ENCODE peak calls at places on chromosomes 5 and 9, in six cellular contexts. L is AG09309, T is bronchial epithelial cell, Z is H7, Q is choroid plexus epithelial cell, O is tibial nerve. B is an unnamed sample.

GRCh38 chr9:82601272-82601835 is 461.6 kb downstream of the RASEF start:
- DNase-seq in Z (no peak), L (no peak), O (no peak), Q (peak), T (no peak), B (no peak)

GRCh38 chr9:22158983-22159382 is 149.9 kb upstream of the CDKN2B start:
- DNase-seq in O (peak), L (peak), Z (no peak), Q (peak), T (peak), B (peak)

GRCh38 chr9:127166651-127167524 is 44.5 kb upstream of the ANGPTL2 start:
- DNase-seq in Q (no peak), L (no peak), T (peak), Z (no peak), O (no peak), B (no peak)

GRCh38 chr5:177467436-177467835 is 6.0 kb downstream of the DBN1 start:
- DNase-seq in Z (no peak), Q (no peak), O (no peak), T (no peak), L (no peak), B (no peak)

GRCh38 chr5:109455598-109456096 is 45.9 kb upstream of the PJA2 start:
- DNase-seq in Z (no peak), T (peak), L (peak), Q (peak), O (no peak), B (peak)

GRCh38 chr5:67731886-67732285 is 483.7 kb upstream of the PIK3R1 start:
- DNase-seq in Q (no peak), L (no peak), O (no peak), Z (no peak), T (no peak), B (no peak)

GRCh38 chr9:133711428-133712220 is 26.5 kb downstream of the SARDH start:
- DNase-seq in Q (peak), O (no peak), T (peak), Z (peak), L (no peak), B (peak)

GRCh38 chr5:93674138-93674537 is 67.3 kb downstream of the POU5F2 start:
- DNase-seq in Q (no peak), Z (no peak), L (no peak), T (no peak), O (no peak), B (no peak)

GRCh38 chr5:150242495-150242894 is 47.1 kb downstream of the CAMK2A start:
- DNase-seq in T (no peak), L (no peak), Z (no peak), O (no peak), Q (peak), B (peak)

GRCh38 chr5:169850407-169850806 is 129.9 kb downstream of the INSYN2B start:
- DNase-seq in L (no peak), Z (no peak), O (no peak), T (no peak), Q (no peak), B (no peak)

GRCh38 chr5:58357799-58358198 is 102.1 kb downstream of the PLK2 start:
- DNase-seq in L (no peak), O (no peak), Q (no peak), T (no peak), Z (no peak), B (no peak)

GRCh38 chr5:40202852-40203440 is 476.8 kb upstream of the PTGER4 start:
- DNase-seq in O (no peak), T (no peak), Q (no peak), Z (no peak), L (no peak), B (no peak)

GRCh38 chr5:98492258-98492657 is 281.2 kb upstream of the RGMB start:
- DNase-seq in L (no peak), T (peak), Q (no peak), Z (no peak), O (no peak), B (no peak)

GRCh38 chr5:61334224-61335196 is 2.5 kb downstream of the ZSWIM6 start:
- DNase-seq in Q (peak), T (peak), Z (peak), O (no peak), L (no peak), B (no peak)

GRCh38 chr9:76610009-76610352 is 151.0 kb downstream of the GCNT1 start:
- DNase-seq in L (peak), Z (no peak), T (no peak), O (peak), Q (peak), B (peak)

GRCh38 chr9:78295177-78295575 is 1.7 kb upstream of the PSAT1 start:
- DNase-seq in T (no peak), Z (no peak), O (no peak), Q (no peak), L (no peak), B (no peak)

GRCh38 chr9:116276651-116277121 is 123.1 kb downstream of the PAPPA start:
- DNase-seq in Q (peak), O (no peak), Z (peak), L (no peak), T (no peak), B (no peak)

GRCh38 chr5:68251386-68251785 is 35.8 kb downstream of the PIK3R1 start:
- DNase-seq in Z (peak), T (peak), L (no peak), Q (peak), O (no peak), B (peak)

GRCh38 chr9:78320875-78321496 is 24.1 kb downstream of the PSAT1 start:
- DNase-seq in T (no peak), Z (no peak), L (no peak), O (no peak), Q (no peak), B (no peak)

GRCh38 chr9:76576344-76576743 is 117.4 kb downstream of the GCNT1 start:
- DNase-seq in Z (no peak), L (peak), O (no peak), T (peak), Q (peak), B (peak)

GRCh38 chr5:75152861-75153260 is 83.8 kb downstream of the ANKRD31 start:
- DNase-seq in O (no peak), T (peak), L (no peak), Z (no peak), Q (peak), B (no peak)

GRCh38 chr9:76913467-76913866 is 7.6 kb upstream of the PRUNE2 start:
- DNase-seq in Z (no peak), O (no peak), T (no peak), Q (no peak), L (no peak), B (no peak)

GRCh38 chr5:149675467-149676201 is 54.5 kb upstream of the PPARGC1B start:
- DNase-seq in Z (no peak), T (peak), Q (no peak), O (no peak), L (no peak), B (peak)

GRCh38 chr5:53249529-53249928 is 140.0 kb upstream of the MOCS2 start:
- DNase-seq in T (peak), L (peak), Q (peak), O (no peak), Z (no peak), B (no peak)

GRCh38 chr5:170504598-170505266 is 912 bp downstream of the KCNIP1 start:
- DNase-seq in L (no peak), T (no peak), Q (no peak), Z (no peak), O (no peak), B (no peak)

GRCh38 chr5:179793470-179794139 is at the start of gene LTC4S:
- DNase-seq in Z (peak), O (no peak), Q (peak), L (no peak), T (no peak), B (peak)

GRCh38 chr9:98117984-98118639 is 910 bp downstream of the TRIM14 start:
- DNase-seq in Z (peak), O (no peak), L (no peak), T (peak), Q (peak), B (no peak)

GRCh38 chr5:142545653-142546322 is 140.1 kb downstream of the FGF1 start:
- DNase-seq in Q (peak), Z (no peak), T (peak), L (no peak), O (no peak), B (no peak)

GRCh38 chr5:83374547-83374946 is 97.0 kb upstream of the VCAN start:
- DNase-seq in T (no peak), Q (peak), L (peak), Z (no peak), O (no peak), B (peak)

GRCh38 chr5:174533127-174533453 is 191.3 kb upstream of the MSX2 start:
- DNase-seq in L (no peak), Z (no peak), Q (peak), O (no peak), T (peak), B (no peak)

GRCh38 chr5:33794550-33795300 is 97.1 kb downstream of the ADAMTS12 start:
- DNase-seq in L (no peak), Q (peak), Z (no peak), T (no peak), O (no peak), B (no peak)

GRCh38 chr5:96934291-96934694 is 1.6 kb upstream of the LNPEP start:
- DNase-seq in Q (no peak), Z (no peak), O (no peak), T (no peak), L (peak), B (no peak)

GRCh38 chr5:138233280-138233679 is 20.2 kb upstream of the CDC23 start:
- DNase-seq in T (no peak), L (no peak), Q (no peak), O (no peak), Z (no peak), B (no peak)

GRCh38 chr5:9343146-9343850 is 202.6 kb downstream of the SEMA5A start:
- DNase-seq in L (no peak), O (no peak), T (peak), Q (peak), Z (no peak), B (no peak)

GRCh38 chr9:82101475-82101874 is 112.9 kb downstream of the SPATA31D1 start:
- DNase-seq in Q (peak), T (no peak), Z (no peak), O (no peak), L (no peak), B (no peak)

GRCh38 chr9:92764988-92765936 is 629 bp upstream of the BICD2 start:
- DNase-seq in O (peak), T (peak), Z (peak), Q (peak), L (peak), B (peak)

GRCh38 chr9:106619211-106619610 is 243.8 kb upstream of the ZNF462 start:
- DNase-seq in Q (peak), L (no peak), T (peak), Z (no peak), O (no peak), B (no peak)

GRCh38 chr5:103127292-103127691 is 7.2 kb downstream of the PPIP5K2 start:
- DNase-seq in Q (no peak), L (no peak), T (no peak), O (no peak), Z (no peak), B (no peak)

GRCh38 chr5:14029185-14029584 is 84.7 kb upstream of the DNAH5 start:
- DNase-seq in Z (no peak), O (no peak), T (peak), Q (no peak), L (no peak), B (no peak)

DNA sequence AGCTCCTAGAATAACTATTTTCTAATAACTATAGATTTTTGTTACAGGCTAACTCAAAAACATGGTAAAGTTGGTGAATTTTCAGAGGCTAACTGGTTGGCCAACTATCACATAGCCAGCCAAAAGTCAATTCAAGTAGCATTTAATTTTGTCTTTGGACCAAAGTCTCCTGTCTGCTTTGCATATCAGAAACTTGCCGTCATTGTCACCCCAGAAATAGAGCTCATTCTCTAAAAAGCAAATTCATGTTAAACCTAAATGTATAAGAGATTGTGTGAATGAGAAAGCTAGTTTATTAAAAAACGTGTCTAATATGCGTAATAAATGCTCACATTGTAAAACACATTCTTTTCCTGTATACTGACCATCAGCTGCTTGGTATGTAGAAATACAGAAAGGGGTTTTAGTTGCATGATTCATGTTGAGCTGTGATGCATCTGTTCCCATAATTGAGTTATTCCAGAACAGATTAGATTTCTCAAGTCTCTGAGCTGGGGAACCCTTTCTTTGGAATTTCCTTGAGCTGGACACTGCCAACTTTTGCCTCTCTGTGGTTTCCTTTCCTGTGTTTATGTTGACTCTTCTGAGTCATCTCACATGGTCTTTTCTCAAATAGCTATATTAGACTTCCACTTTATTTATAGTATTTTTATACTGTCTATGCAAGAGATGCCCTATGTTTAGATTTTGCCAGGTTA is 7.3 kb downstream of the SRFBP1 start:
- DNase-seq in Z (no peak), Q (peak), L (peak), T (peak), O (no peak), B (no peak)
- H3K4me3 ChIP-seq in Z (no peak), Q (no peak), L (no peak), T (no peak), O (no peak), B (no peak)

GRCh38 chr9:79975471-79976316 is 403.9 kb downstream of the TLE4 start:
- DNase-seq in Z (peak), Q (peak), T (no peak), L (no peak), O (no peak), B (no peak)
- H3K4me3 ChIP-seq in Z (no peak), Q (no peak), T (no peak), L (no peak), O (no peak), B (no peak)

GRCh38 chr5:402615-403359 is 40.2 kb upstream of the EXOC3 start:
- DNase-seq in T (no peak), L (no peak), Q (no peak), Z (peak), O (no peak), B (no peak)
- H3K4me3 ChIP-seq in T (no peak), L (no peak), Q (no peak), Z (no peak), O (no peak), B (no peak)

GRCh38 chr9:109641079-109641659 is 138.8 kb upstream of the PALM2AKAP2 start:
- DNase-seq in O (no peak), L (no peak), Q (no peak), T (no peak), Z (no peak), B (peak)

GRCh38 chr9:109639666-109640231 is 140.2 kb upstream of the PALM2AKAP2 start:
- DNase-seq in Z (peak), Q (no peak), T (no peak), L (no peak), O (no peak), B (no peak)

DNA sequence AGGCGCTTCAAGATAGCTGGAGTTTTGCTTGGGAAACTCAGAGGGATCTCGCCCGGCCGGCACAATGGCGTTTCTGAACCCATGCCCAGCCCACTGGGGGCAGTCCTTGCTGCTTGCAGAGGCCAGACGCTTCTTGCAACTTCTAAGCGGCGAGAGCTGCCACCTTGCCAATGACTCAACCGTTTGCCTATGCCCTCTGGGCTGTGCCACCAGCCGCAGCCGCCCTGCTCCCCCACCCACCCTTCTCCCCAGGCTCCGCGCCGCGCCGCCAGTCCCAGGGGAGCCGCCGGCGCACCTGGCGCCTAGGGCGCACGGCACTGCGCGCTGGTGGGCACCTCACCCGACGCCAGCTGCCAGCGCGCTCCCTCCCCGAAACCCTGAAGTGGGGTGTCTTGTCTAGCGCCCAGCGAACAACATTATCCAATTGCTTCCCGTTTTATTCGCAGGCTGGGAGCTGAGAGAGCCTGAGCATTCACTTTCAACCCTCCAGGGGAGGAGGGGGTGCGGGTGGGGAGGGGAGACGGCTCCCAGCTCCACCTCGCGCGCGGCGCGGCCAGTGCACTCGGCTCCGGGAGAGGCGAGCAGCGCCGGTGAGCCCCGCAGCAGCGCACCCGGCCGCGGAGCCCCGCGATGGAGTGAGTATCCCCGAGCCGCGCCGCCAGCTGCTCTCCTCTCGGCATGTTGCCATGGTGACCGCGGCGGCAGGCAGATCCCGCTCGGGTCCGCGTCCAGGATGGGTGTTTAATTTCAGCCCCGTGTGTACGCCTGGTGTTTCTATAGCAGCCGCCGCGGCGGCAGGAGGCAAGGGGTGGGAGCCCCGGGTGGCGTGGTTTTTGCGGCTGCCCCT is 139.5 kb upstream of the PALM2AKAP2 start:
- DNase-seq in L (no peak), Z (peak), Q (peak), T (peak), O (no peak), B (peak)
- H3K4me3 ChIP-seq in L (peak), Z (peak), Q (peak), T (peak), O (peak), B (peak)

GRCh38 chr9:136086951-136087740 is 7.9 kb downstream of the NACC2 start:
- DNase-seq in Q (no peak), O (no peak), T (no peak), Z (peak), L (no peak), B (peak)

GRCh38 chr9:136087741-136088480 is 7.2 kb downstream of the NACC2 start:
- DNase-seq in Z (peak), O (no peak), L (no peak), Q (no peak), T (no peak), B (peak)

GRCh38 chr9:136084191-136084944 is 10.7 kb downstream of the NACC2 start:
- DNase-seq in O (no peak), Q (no peak), L (no peak), Z (peak), T (no peak), B (no peak)

GRCh38 chr9:136085815-136086212 is 9.3 kb downstream of the NACC2 start:
- DNase-seq in L (no peak), T (no peak), Q (no peak), Z (no peak), O (no peak), B (peak)

DNA sequence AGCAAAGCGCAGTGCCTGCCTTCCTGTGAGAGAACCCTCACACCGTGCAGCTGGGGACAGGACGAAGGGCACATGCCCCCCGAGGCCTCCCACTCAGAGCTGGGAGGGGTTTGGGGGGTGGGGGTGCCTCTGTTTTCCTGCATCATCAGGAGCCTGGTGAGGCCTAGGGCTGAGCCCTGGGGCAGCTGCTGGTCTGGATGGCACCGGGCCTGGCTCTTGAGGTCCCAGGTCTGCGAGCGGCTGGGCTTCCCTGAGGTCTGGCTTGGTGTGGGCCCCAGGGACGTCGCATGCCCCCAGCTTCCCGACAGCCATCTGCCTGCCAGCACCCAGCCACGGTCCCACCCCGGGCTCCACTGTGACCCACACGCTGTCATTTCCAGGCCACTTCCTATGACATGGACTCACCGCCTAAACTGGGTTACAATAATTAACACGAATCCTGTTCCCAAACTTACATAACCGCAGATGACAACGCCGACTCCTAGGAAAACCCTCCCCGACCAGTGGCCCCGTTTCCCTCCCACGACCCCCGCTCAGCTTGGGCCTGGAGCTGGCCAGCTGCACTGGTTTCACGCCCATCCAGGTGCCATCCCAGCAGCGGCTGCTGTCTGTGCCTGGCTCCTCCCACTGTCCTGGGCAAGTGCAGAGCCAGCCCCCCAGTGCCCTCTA is 8.7 kb downstream of the NACC2 start:
- DNase-seq in Q (no peak), O (no peak), L (no peak), Z (peak), T (no peak), B (peak)
- H3K4me3 ChIP-seq in Q (no peak), O (no peak), L (no peak), Z (no peak), T (no peak), B (no peak)

DNA sequence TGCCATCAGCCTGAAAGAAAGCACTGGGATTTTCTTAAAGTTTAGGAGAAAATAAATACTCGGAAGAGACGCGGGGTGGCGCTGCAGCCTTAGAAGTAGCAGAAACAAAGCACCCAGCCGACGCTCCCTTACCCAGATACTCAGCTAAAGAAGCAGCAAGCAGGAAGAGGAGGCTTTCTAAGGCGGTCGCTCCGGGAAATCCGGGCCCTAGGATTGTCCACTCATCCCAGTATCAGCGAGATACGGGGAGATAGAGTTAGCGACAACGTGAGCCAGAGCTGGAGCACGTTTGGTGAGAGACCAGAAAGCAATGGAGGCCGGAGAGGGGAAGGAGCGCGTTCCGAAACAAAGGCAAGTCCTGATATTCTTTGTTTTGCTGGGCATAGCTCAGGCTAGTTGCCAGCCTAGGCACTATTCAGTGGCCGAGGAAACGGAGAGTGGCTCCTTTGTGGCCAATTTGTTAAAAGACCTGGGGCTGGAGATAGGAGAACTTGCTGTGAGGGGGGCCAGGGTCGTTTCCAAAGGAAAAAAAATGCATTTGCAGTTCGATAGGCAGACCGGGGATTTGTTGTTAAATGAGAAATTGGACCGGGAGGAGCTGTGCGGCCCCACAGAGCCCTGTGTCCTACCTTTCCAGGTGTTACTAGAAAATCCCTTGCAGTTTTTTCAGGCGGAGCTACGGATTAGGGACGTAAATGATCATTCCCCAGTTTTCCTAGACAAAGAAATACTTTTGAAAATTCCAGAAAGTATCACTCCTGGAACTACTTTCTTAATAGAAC is at the start of gene PCDHB2:
- DNase-seq in Z (peak), O (no peak), T (peak), Q (peak), L (peak), B (peak)
- H3K4me3 ChIP-seq in Z (peak), O (no peak), T (peak), Q (no peak), L (peak), B (peak)